ENCODE peak calls at places on chromosomes 4 and X, in ten cellular contexts. U is RWPE2, O is H9, B is GM13977, M is progenitor cell of endocrine pancreas, R is choroid plexus epithelial cell, Z is HFFc6, T is psoas muscle, G is GM20000, L is cardiac muscle cell. Q is an unnamed sample.

GRCh38 chr4:173057442-173057841 is 111.2 kb upstream of the GALNT7 start:
- DNase-seq in U (no peak), O (no peak), B (no peak), M (no peak), R (no peak), Z (no peak), T (no peak), G (no peak), L (no peak), Q (no peak)

GRCh38 chrX:42289492-42290385 is 366.4 kb upstream of the CASK start:
- DNase-seq in U (no peak), O (no peak), B (no peak), M (no peak), R (no peak), Z (no peak), T (no peak), G (no peak), L (no peak), Q (no peak)

GRCh38 chrX:49272426-49272825 is 2.8 kb downstream of the PPP1R3F start:
- DNase-seq in U (no peak), O (no peak), B (no peak), M (no peak), R (no peak), Z (no peak), T (no peak), G (no peak), L (no peak), Q (no peak)

GRCh38 chr4:8291036-8291682 is 21.6 kb downstream of the HTRA3 start:
- DNase-seq in U (peak), O (no peak), B (no peak), M (no peak), R (no peak), Z (no peak), T (peak), G (no peak), L (no peak), Q (no peak)

GRCh38 chr4:139300431-139301142 is 718 bp upstream of the NAA15 start:
- DNase-seq in U (no peak), O (no peak), B (no peak), M (no peak), R (peak), Z (peak), T (no peak), G (no peak), L (peak), Q (no peak)

GRCh38 chr4:65502151-65502691 is 168.1 kb downstream of the EPHA5 start:
- DNase-seq in U (no peak), O (no peak), B (no peak), M (no peak), R (peak), Z (peak), T (no peak), G (no peak), L (peak), Q (no peak)

GRCh38 chr4:138090918-138091659 is 151.1 kb downstream of the SLC7A11 start:
- DNase-seq in U (no peak), O (no peak), B (no peak), M (no peak), R (no peak), Z (no peak), T (no peak), G (no peak), L (no peak), Q (no peak)

GRCh38 chrX:150366951-150367545 is 3.9 kb downstream of the MAMLD1 start:
- DNase-seq in U (no peak), O (peak), B (no peak), M (no peak), R (peak), Z (peak), T (no peak), G (no peak), L (peak), Q (no peak)

GRCh38 chrX:13153796-13154195 is 109.4 kb upstream of the FAM9C start:
- DNase-seq in U (no peak), O (no peak), B (no peak), M (no peak), R (peak), Z (peak), T (no peak), G (no peak), L (no peak), Q (no peak)

GRCh38 chr4:75037253-75037652 is 104.3 kb downstream of the PARM1 start:
- DNase-seq in U (no peak), O (no peak), B (no peak), M (no peak), R (no peak), Z (no peak), T (no peak), G (no peak), L (no peak), Q (no peak)

GRCh38 chr4:72527038-72527646 is 41.9 kb downstream of the ADAMTS3 start:
- DNase-seq in U (no peak), O (no peak), B (no peak), M (no peak), R (no peak), Z (no peak), T (no peak), G (no peak), L (no peak), Q (no peak)

GRCh38 chr4:169634975-169635374 is 14.6 kb downstream of the CLCN3 start:
- DNase-seq in U (no peak), O (no peak), B (no peak), M (no peak), R (no peak), Z (no peak), T (no peak), G (no peak), L (no peak), Q (no peak)

GRCh38 chr4:2663275-2663674 is 92.9 kb downstream of the TNIP2 start:
- DNase-seq in U (no peak), O (no peak), B (no peak), M (no peak), R (peak), Z (no peak), T (no peak), G (no peak), L (peak), Q (no peak)

GRCh38 chr4:89641367-89641687 is 195.6 kb downstream of the SNCA start:
- DNase-seq in U (no peak), O (no peak), B (no peak), M (no peak), R (no peak), Z (no peak), T (no peak), G (no peak), L (no peak), Q (no peak)
- TF ChIP-seq CTCF in U (peak), O (peak), B (no peak), M (no peak), R (no peak), Z (peak), T (no peak), G (no peak), L (no peak), Q (no peak)

GRCh38 chrX:53683556-53684414 is 2.7 kb downstream of the HUWE1 start:
- DNase-seq in U (peak), O (peak), B (peak), M (peak), R (peak), Z (peak), T (peak), G (peak), L (peak), Q (peak)

GRCh38 chrX:53674581-53674980 is 11.9 kb downstream of the HUWE1 start:
- DNase-seq in U (no peak), O (no peak), B (no peak), M (no peak), R (no peak), Z (no peak), T (no peak), G (no peak), L (peak), Q (no peak)

GRCh38 chrX:53681661-53682060 is 4.9 kb downstream of the HUWE1 start:
- DNase-seq in U (no peak), O (no peak), B (no peak), M (no peak), R (no peak), Z (no peak), T (no peak), G (no peak), L (peak), Q (no peak)

GRCh38 chrX:53682885-53683555 is 3.5 kb downstream of the HUWE1 start:
- DNase-seq in U (no peak), O (peak), B (no peak), M (no peak), R (peak), Z (peak), T (no peak), G (peak), L (peak), Q (no peak)

GRCh38 chrX:53678667-53679066 is 7.9 kb downstream of the HUWE1 start:
- DNase-seq in U (no peak), O (no peak), B (no peak), M (no peak), R (peak), Z (no peak), T (no peak), G (no peak), L (peak), Q (no peak)
- TF ChIP-seq CTCF in U (no peak), O (peak), B (no peak), M (peak), R (peak), Z (peak), T (peak), G (no peak), L (peak), Q (no peak)

DNA sequence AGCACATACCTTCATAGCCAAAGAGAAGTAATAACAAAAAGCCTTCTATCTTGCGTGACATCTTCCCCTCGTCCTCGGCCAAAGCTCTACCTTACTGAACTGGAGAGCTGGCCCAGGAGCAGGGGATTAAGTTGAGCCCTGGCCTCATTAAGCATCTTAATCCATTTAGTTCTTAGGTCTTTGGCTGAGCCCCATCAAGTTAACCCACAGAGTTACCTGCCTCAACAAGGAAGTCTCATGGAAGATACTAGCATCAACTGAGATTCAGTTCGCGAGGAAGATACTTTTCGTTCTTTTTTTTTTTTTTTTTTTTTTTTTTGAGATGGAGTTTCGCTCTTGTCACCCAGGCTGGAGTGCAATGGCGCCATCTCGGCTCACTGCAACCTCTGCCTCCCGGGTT is at the start of gene RS1:
- DNase-seq in U (no peak), O (no peak), B (no peak), M (no peak), R (no peak), Z (no peak), T (no peak), G (no peak), L (no peak), Q (peak)
- TF ChIP-seq CTCF in U (no peak), O (no peak), B (no peak), M (no peak), R (no peak), Z (no peak), T (no peak), G (no peak), L (no peak), Q (no peak)

DNA sequence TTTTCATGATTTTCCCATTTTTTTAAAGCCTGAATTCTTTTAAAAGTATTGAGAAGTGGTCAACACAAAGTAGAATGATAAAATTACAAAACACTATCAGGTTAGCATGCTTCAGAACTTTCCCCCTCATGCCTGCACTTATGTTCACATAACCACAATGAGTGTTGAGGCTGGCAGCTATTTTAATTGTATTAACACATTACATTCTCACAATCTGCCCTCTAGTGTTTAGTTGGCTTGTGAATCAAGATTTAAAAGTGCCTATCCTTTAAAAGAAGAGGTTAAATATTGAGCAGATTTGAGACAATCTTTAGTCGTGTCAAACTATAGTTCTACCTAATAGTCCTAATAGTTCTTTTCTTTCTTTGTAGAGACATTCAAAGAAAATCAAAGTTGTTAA is 93.6 kb upstream of the NAP1L5 start:
- DNase-seq in U (no peak), O (no peak), B (no peak), M (no peak), R (peak), Z (peak), T (no peak), G (no peak), L (peak), Q (no peak)
- TF ChIP-seq CTCF in U (peak), O (peak), B (peak), M (no peak), R (peak), Z (peak), T (peak), G (no peak), L (peak), Q (peak)

DNA sequence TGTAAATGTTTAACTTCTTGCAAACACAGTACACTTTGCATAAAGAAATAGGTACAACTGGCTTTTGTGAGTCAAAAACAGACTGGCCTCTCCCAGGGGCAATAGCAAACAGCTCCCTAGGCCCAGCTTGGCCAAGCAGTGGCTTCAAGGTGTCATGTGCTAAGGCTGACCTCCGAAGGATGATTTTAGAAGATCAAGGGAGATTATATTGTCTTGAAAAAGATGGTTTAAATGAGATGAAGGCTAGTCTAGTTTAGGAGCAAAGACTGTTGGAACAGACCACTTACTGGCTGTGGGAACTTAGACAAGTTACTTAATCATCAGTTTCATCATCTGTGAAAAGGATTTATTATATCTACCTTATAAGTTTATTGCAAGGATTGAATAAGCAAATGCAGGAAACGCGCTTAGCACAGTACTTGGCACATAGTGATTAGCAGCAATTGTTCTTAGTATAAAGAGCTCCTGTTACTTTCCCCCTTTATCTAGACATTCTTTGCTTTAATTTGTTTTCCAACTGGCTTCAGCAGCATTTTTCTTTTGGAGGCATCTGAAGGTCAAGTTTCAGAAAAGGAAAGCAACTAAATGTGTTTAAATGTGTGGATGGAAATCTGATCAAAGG is 17.2 kb downstream of the ANXA3 start:
- DNase-seq in U (no peak), O (no peak), B (no peak), M (no peak), R (peak), Z (no peak), T (no peak), G (no peak), L (peak), Q (no peak)
- TF ChIP-seq CTCF in U (no peak), O (peak), B (no peak), M (no peak), R (no peak), Z (no peak), T (no peak), G (no peak), L (no peak), Q (no peak)

GRCh38 chrX:136607236-136607635 is 40.7 kb upstream of the CD40LG start:
- DNase-seq in U (no peak), O (no peak), B (no peak), M (no peak), R (no peak), Z (no peak), T (no peak), G (no peak), L (no peak), Q (no peak)

DNA sequence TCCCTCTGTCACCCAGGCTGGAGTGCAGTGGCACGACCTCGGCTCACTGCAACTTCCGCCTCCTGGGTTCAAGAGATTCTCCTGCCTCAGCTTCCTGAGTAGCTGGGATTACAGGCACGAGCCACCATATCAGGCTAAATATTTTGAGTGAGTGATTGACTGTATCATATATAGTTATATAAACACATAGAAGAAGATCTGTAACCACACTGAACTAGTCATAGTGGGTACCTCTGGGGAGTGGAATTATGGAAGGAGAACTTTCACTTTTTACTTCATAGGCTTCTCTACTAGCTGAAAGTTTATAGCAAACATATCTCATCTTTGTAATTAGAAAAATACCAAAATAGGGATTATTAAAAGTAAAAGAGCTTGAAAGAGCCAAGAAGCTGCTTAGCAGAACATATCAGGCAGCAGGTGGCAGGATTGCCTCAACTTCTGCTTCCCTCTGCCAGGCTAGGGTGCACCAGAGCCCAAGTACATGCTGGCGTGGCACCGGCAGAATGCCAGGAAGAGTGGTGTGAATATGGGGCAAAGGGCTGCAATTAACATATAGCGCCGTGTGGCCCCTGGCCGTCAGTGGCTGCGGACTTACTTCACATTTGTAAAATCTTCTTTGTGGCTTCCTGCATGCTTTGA is 39.5 kb upstream of the CD40LG start:
- DNase-seq in U (no peak), O (peak), B (no peak), M (no peak), R (peak), Z (no peak), T (peak), G (no peak), L (peak), Q (no peak)
- TF ChIP-seq CTCF in U (no peak), O (peak), B (peak), M (no peak), R (peak), Z (peak), T (peak), G (peak), L (peak), Q (peak)

Q was measured in D721Med.